ENCODE peak calls at places on chromosomes 5 and 9, in nine cellular contexts. One of them, this sample, is unnamed.

GRCh38 chr5:960551-960950 is 48.1 kb upstream of the NKD2 start:
- DNase-seq in cerebellum: no peak
- DNase-seq in activated CD4-positive, alpha-beta T cell treated with anti-CD3 and anti-CD28 coated beads for 24 hours: no peak
- DNase-seq in lower lobe of right lung: no peak
- DNase-seq in GM10248: no peak
- DNase-seq in aorta: peak
- DNase-seq in stimulated activated CD8-positive, alpha-beta memory T cell treated with anti-CD3 and anti-CD28 coated beads, Interleukin-4, amount 100 ng/mL, for 1 hour: no peak
- DNase-seq in retina: no peak
- DNase-seq in cardiac septum: peak
- DNase-seq in this sample: no peak

GRCh38 chr9:111599948-111600343 is 499 bp upstream of the PTGR1 start:
- DNase-seq in cerebellum: no peak
- DNase-seq in activated CD4-positive, alpha-beta T cell treated with anti-CD3 and anti-CD28 coated beads for 24 hours: no peak
- DNase-seq in lower lobe of right lung: no peak
- DNase-seq in GM10248: peak
- DNase-seq in aorta: no peak
- DNase-seq in stimulated activated CD8-positive, alpha-beta memory T cell treated with anti-CD3 and anti-CD28 coated beads, Interleukin-4, amount 100 ng/mL, for 1 hour: no peak
- DNase-seq in retina: no peak
- DNase-seq in cardiac septum: no peak
- DNase-seq in this sample: no peak

GRCh38 chr5:92328584-92329259 is 945.6 kb upstream of the ARRDC3 start:
- DNase-seq in cerebellum: no peak
- DNase-seq in activated CD4-positive, alpha-beta T cell treated with anti-CD3 and anti-CD28 coated beads for 24 hours: no peak
- DNase-seq in lower lobe of right lung: no peak
- DNase-seq in GM10248: no peak
- DNase-seq in aorta: no peak
- DNase-seq in stimulated activated CD8-positive, alpha-beta memory T cell treated with anti-CD3 and anti-CD28 coated beads, Interleukin-4, amount 100 ng/mL, for 1 hour: no peak
- DNase-seq in retina: no peak
- DNase-seq in cardiac septum: no peak
- DNase-seq in this sample: no peak

GRCh38 chr9:122111413-122112085 is 18.4 kb upstream of the TTLL11 start:
- DNase-seq in cerebellum: no peak
- DNase-seq in activated CD4-positive, alpha-beta T cell treated with anti-CD3 and anti-CD28 coated beads for 24 hours: no peak
- DNase-seq in lower lobe of right lung: no peak
- DNase-seq in GM10248: no peak
- DNase-seq in aorta: peak
- DNase-seq in stimulated activated CD8-positive, alpha-beta memory T cell treated with anti-CD3 and anti-CD28 coated beads, Interleukin-4, amount 100 ng/mL, for 1 hour: no peak
- DNase-seq in retina: no peak
- DNase-seq in cardiac septum: no peak
- DNase-seq in this sample: no peak

GRCh38 chr5:160287378-160288051 is 24.8 kb downstream of the CCNJL start:
- DNase-seq in cerebellum: peak
- DNase-seq in activated CD4-positive, alpha-beta T cell treated with anti-CD3 and anti-CD28 coated beads for 24 hours: no peak
- DNase-seq in lower lobe of right lung: peak
- DNase-seq in GM10248: no peak
- DNase-seq in aorta: peak
- DNase-seq in stimulated activated CD8-positive, alpha-beta memory T cell treated with anti-CD3 and anti-CD28 coated beads, Interleukin-4, amount 100 ng/mL, for 1 hour: no peak
- DNase-seq in retina: peak
- DNase-seq in cardiac septum: peak
- DNase-seq in this sample: no peak

GRCh38 chr5:181052526-181052927 is 12.5 kb downstream of the BTNL9 start:
- DNase-seq in cerebellum: no peak
- DNase-seq in activated CD4-positive, alpha-beta T cell treated with anti-CD3 and anti-CD28 coated beads for 24 hours: no peak
- DNase-seq in lower lobe of right lung: no peak
- DNase-seq in GM10248: no peak
- DNase-seq in aorta: no peak
- DNase-seq in stimulated activated CD8-positive, alpha-beta memory T cell treated with anti-CD3 and anti-CD28 coated beads, Interleukin-4, amount 100 ng/mL, for 1 hour: no peak
- DNase-seq in retina: peak
- DNase-seq in cardiac septum: no peak
- DNase-seq in this sample: peak

GRCh38 chr5:163506726-163507125 is 1.3 kb downstream of the MAT2B start:
- DNase-seq in cerebellum: no peak
- DNase-seq in activated CD4-positive, alpha-beta T cell treated with anti-CD3 and anti-CD28 coated beads for 24 hours: no peak
- DNase-seq in lower lobe of right lung: no peak
- DNase-seq in GM10248: no peak
- DNase-seq in aorta: no peak
- DNase-seq in stimulated activated CD8-positive, alpha-beta memory T cell treated with anti-CD3 and anti-CD28 coated beads, Interleukin-4, amount 100 ng/mL, for 1 hour: no peak
- DNase-seq in retina: no peak
- DNase-seq in cardiac septum: no peak
- DNase-seq in this sample: peak

GRCh38 chr5:73513996-73514395 is 15.8 kb downstream of the BTF3 start:
- DNase-seq in cerebellum: no peak
- DNase-seq in activated CD4-positive, alpha-beta T cell treated with anti-CD3 and anti-CD28 coated beads for 24 hours: no peak
- DNase-seq in lower lobe of right lung: no peak
- DNase-seq in GM10248: no peak
- DNase-seq in aorta: no peak
- DNase-seq in stimulated activated CD8-positive, alpha-beta memory T cell treated with anti-CD3 and anti-CD28 coated beads, Interleukin-4, amount 100 ng/mL, for 1 hour: no peak
- DNase-seq in retina: no peak
- DNase-seq in cardiac septum: no peak
- DNase-seq in this sample: no peak

GRCh38 chr9:112867275-112867991 is 23.2 kb downstream of the SLC46A2 start:
- DNase-seq in cerebellum: no peak
- DNase-seq in activated CD4-positive, alpha-beta T cell treated with anti-CD3 and anti-CD28 coated beads for 24 hours: peak
- DNase-seq in lower lobe of right lung: peak
- DNase-seq in GM10248: peak
- DNase-seq in aorta: no peak
- DNase-seq in stimulated activated CD8-positive, alpha-beta memory T cell treated with anti-CD3 and anti-CD28 coated beads, Interleukin-4, amount 100 ng/mL, for 1 hour: no peak
- DNase-seq in retina: no peak
- DNase-seq in cardiac septum: no peak
- DNase-seq in this sample: peak

GRCh38 chr9:92954078-92954861 is 6.9 kb downstream of the FGD3 start:
- DNase-seq in cerebellum: no peak
- DNase-seq in activated CD4-positive, alpha-beta T cell treated with anti-CD3 and anti-CD28 coated beads for 24 hours: peak
- DNase-seq in lower lobe of right lung: no peak
- DNase-seq in GM10248: no peak
- DNase-seq in aorta: no peak
- DNase-seq in stimulated activated CD8-positive, alpha-beta memory T cell treated with anti-CD3 and anti-CD28 coated beads, Interleukin-4, amount 100 ng/mL, for 1 hour: peak
- DNase-seq in retina: no peak
- DNase-seq in cardiac septum: no peak
- DNase-seq in this sample: peak